ENCODE peak calls at places on chromosomes 3 and 15, in six cellular contexts. I is astrocyte, L is mammary epithelial cell, T is IMR-90, K is neuronal stem cell, C is fibroblast of lung. X is an unnamed sample.

GRCh38 chr3:52839268-52839575 is 4.4 kb upstream of the MUSTN1 start:
- DNase-seq in K (no peak), I (no peak), L (no peak), T (no peak), C (no peak), X (no peak)

GRCh38 chr15:90001683-90002427 is 731 bp downstream of the ZNF710 start:
- DNase-seq in T (peak; percentile 58), K (peak; percentile 48), L (peak; percentile 59), C (peak; percentile 66), I (peak; percentile 51), X (peak; percentile 81)

GRCh38 chr3:10188798-10189556 is 24.3 kb downstream of the IRAK2 start:
- DNase-seq in L (peak; percentile 53), C (no peak), K (no peak), I (no peak), T (no peak), X (no peak)

GRCh38 chr3:10137178-10137577 is 4.4 kb upstream of the VHL start:
- DNase-seq in T (no peak), L (peak; percentile 50), K (no peak), C (no peak), I (no peak), X (no peak)

GRCh38 chr15:90557651-90558084 is 27.9 kb downstream of the CRTC3 start:
- DNase-seq in I (peak; percentile 86), K (no peak), T (peak; percentile 65), L (no peak), C (peak; percentile 87), X (peak; percentile 25)

GRCh38 chr3:124552224-124552623 is 178.0 kb upstream of the UMPS start:
- DNase-seq in C (peak; percentile 35), I (peak; percentile 31), L (peak; percentile 37), T (peak; percentile 4), K (no peak), X (peak; percentile 23)

GRCh38 chr3:11634081-11634635 is 9.6 kb downstream of the VGLL4 start:
- DNase-seq in L (no peak), I (no peak), C (no peak), T (no peak), K (no peak), X (no peak)

GRCh38 chr3:179750720-179751328 is 98.0 kb downstream of the USP13 start:
- DNase-seq in K (no peak), C (peak; percentile 13), T (peak; percentile 28), I (peak; percentile 8), L (no peak), X (peak; percentile 45)

GRCh38 chr3:112101946-112102345 is 15.8 kb downstream of the C3orf52 start:
- DNase-seq in I (peak; percentile 92), K (no peak), L (peak; percentile 92), C (peak; percentile 94), T (peak; percentile 97), X (peak; percentile 66)

GRCh38 chr15:99993681-99994131 is 260.5 kb upstream of the LYSMD4 start:
- DNase-seq in T (no peak), K (no peak), I (no peak), C (no peak), L (no peak), X (no peak)

GRCh38 chr15:54410481-54410880 is 432.2 kb downstream of the UNC13C start:
- DNase-seq in T (no peak), I (no peak), C (no peak), L (no peak), K (no peak), X (no peak)

GRCh38 chr15:82810061-82810862 is 834 bp downstream of the WHAMM start:
- DNase-seq in I (peak; percentile 34), T (peak; percentile 50), K (peak; percentile 42), C (peak; percentile 55), L (peak; percentile 48), X (peak; percentile 55)

GRCh38 chr3:175338775-175339535 is 479.8 kb downstream of the NAALADL2 start:
- DNase-seq in I (peak; percentile 90), L (peak; percentile 74), C (peak; percentile 91), K (no peak), T (peak; percentile 73), X (peak; percentile 76)

GRCh38 chr15:41502787-41503668 is 9.4 kb downstream of the ITPKA start:
- DNase-seq in I (no peak), C (no peak), T (no peak), L (no peak), K (no peak), X (no peak)

GRCh38 chr15:67715166-67715565 is 110.1 kb upstream of the SKOR1 start:
- DNase-seq in I (no peak), C (no peak), T (no peak), K (no peak), L (no peak), X (no peak)

GRCh38 chr15:59255647-59256380 is 49.2 kb downstream of the LDHAL6B start:
- DNase-seq in K (no peak), L (no peak), T (peak; percentile 5), C (peak; percentile 80), I (peak; percentile 81), X (no peak)

GRCh38 chr3:121998030-121998580 is 23.9 kb downstream of the ILDR1 start:
- DNase-seq in C (peak; percentile 51), K (no peak), L (peak; percentile 42), I (peak; percentile 37), T (peak; percentile 56), X (peak; percentile 54)

GRCh38 chr15:90002428-90002844 is 1.3 kb downstream of the ZNF710 start:
- DNase-seq in L (peak; percentile 56), C (peak; percentile 52), K (no peak), T (peak; percentile 46), I (peak; percentile 29), X (peak; percentile 66)

GRCh38 chr3:124791639-124792111 is 61.4 kb downstream of the UMPS start:
- DNase-seq in T (peak; percentile 95), L (no peak), K (no peak), C (peak; percentile 99), I (peak; percentile 99), X (peak; percentile 100)

GRCh38 chr3:197829397-197830045 is 38.5 kb downstream of the LRCH3 start:
- DNase-seq in K (no peak), I (no peak), T (no peak), L (no peak), C (no peak), X (no peak)
- H3K4me2 ChIP-seq in K (no peak overlapping the region), I (no peak overlapping the region), T (no peak overlapping the region), L (no peak overlapping the region), C (no peak overlapping the region), X (no peak overlapping the region)

DNA sequence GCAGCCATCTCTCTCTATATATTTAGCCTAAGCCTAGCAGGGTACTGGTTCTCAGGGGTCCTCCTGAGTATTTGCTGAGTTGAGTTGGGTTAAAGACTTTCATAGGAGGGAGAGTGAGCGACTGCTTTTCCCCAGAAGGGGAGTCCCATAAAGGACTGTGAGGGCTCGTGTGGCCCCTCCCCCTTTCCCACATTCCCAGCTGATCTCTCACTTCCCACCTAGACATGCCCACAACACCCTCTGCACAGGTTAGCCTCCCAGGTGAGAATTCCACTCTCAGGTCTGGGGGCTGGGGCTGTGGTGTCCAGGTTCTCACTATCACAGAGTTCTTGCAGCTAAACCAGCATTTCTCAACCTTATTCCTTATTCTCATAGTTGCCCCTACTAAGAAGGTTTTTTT is 15.8 kb downstream of the EPHB1 start:
- DNase-seq in C (no peak), T (no peak), K (no peak), I (no peak), L (no peak), X (no peak)
- H3K9ac ChIP-seq in C (no peak overlapping the region), T (no peak overlapping the region), K (no peak overlapping the region), I (no peak overlapping the region), L (no peak overlapping the region), X (no peak overlapping the region)

DNA sequence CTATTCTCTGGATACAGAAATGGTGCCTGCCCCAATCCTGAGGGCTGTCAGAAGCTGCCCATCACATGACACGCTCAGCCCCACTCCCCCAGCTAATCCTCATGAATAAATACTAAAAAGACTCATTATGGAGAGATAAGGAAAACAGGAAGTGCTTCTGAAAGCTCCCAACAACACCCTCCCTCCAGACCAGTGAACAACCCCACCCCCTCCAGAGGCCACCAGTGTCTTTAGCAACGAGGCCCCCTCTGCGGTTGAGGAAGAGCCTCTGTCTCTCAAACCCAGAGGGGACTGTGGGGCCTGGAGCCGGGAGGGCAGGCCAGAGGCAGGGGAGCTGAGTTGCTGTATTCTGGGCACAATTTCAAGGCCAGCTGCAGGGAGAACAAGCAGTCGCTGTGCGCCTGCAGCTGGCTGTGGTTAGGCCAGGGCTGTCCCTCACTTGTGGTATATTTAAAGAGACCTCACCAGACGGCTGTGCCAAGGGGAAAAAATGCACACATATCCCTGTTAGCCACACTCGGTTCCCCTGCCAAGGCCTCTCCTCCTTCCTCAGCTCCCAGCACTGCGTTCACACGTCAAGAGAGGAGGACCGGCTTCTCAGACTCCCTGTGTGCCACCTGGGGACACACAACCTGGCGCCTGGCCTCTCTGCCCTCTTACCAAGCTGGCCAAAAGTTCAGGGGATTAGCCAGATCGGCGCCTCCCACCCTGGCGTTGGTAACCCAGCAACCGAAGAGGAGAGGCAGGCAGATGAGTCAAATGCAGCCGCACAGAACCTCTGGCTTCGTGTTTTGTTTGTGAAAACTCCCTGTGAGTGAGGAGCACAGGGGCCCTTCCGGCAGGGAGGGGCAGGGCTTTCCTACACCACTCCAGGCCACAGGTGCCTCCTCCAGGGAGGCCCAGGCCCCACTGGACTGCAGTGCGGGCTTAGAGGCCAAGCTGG is 101.2 kb upstream of the ETV5 start:
- DNase-seq in I (peak; percentile 77), K (peak; percentile 61), C (peak; percentile 82), T (peak; percentile 72), L (peak; percentile 80), X (peak; percentile 90)
- H3K4me2 ChIP-seq in I (peak overlapping the region; percentile 79), K (no peak overlapping the region), C (peak overlapping the region; percentile 73), T (peak overlapping the region; percentile 77), L (peak overlapping the region; percentile 45), X (peak overlapping the region; percentile 25)

DNA sequence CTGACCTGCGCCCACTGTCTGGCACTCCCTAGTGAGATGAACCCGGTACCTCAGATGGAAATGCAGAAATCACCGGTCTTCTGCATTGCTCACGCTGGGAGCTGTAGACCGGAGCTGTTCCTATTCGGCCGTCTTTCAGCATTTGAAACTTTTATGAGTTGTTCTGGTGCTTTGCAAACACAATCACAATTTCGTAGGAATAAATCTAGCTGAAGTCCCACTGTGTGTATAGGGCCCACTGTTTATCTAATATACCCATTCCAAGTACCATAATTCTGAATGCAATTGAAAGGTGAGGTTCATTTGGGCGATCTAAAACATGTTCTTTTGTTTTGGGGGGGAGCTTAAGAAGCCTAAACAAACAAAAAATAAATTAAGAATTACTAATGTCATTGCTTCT is 572.1 kb downstream of the FGF12 start:
- DNase-seq in C (no peak), K (no peak), T (no peak), L (no peak), I (no peak), X (no peak)
- H3K9ac ChIP-seq in C (no peak overlapping the region), K (no peak overlapping the region), T (no peak overlapping the region), L (peak overlapping the region; percentile 20), I (no peak overlapping the region), X (no peak overlapping the region)

GRCh38 chr15:92715753-92716152 is 60.2 kb upstream of the FAM174B start:
- DNase-seq in L (no peak), I (peak; percentile 70), C (peak; percentile 77), T (peak; percentile 37), K (no peak), X (no peak)
- H3K4me2 ChIP-seq in L (no peak overlapping the region), I (peak overlapping the region; percentile 15), C (no peak overlapping the region), T (no peak overlapping the region), K (no peak overlapping the region), X (no peak overlapping the region)

GRCh38 chr3:43892535-43892934 is 201.8 kb downstream of the ABHD5 start:
- DNase-seq in K (no peak), L (no peak), T (no peak), I (no peak), C (no peak), X (no peak)
- H3K9ac ChIP-seq in K (no peak overlapping the region), L (no peak overlapping the region), T (no peak overlapping the region), I (no peak overlapping the region), C (no peak overlapping the region), X (no peak overlapping the region)

GRCh38 chr15:57146394-57147140 is 228.1 kb downstream of the TCF12 start:
- DNase-seq in K (no peak), T (peak; percentile 73), I (peak; percentile 52), L (peak; percentile 29), C (peak; percentile 58), X (peak; percentile 62)
- H3K4me2 ChIP-seq in K (no peak overlapping the region), T (peak overlapping the region; percentile 91), I (peak overlapping the region; percentile 74), L (peak overlapping the region; percentile 54), C (peak overlapping the region; percentile 87), X (peak overlapping the region; percentile 33)